ENCODE peak calls at places on chromosomes 7 and 10, in seven cellular contexts. One of them, this sample, is unnamed. For H3K36me3, the result is how much of the 10 kb centered on the place peaks cover.

GRCh38 chr7:74401137-74401859 is 52.4 kb upstream of the GTF2IRD1 start:
- DNase-seq in OCI-LY7: peak
- DNase-seq in MM.1S: peak
- DNase-seq in H1: peak
- DNase-seq in lower lobe of right lung: peak
- DNase-seq in brain microvascular endothelial cell: peak
- DNase-seq in astrocyte: no peak
- DNase-seq in this sample: peak

GRCh38 chr7:148356303-148356702 is 234.3 kb upstream of the C7orf33 start:
- DNase-seq in H1: peak
- DNase-seq in astrocyte: no peak
- DNase-seq in brain microvascular endothelial cell: no peak
- DNase-seq in MM.1S: no peak
- DNase-seq in lower lobe of right lung: no peak
- DNase-seq in OCI-LY7: no peak
- DNase-seq in this sample: no peak

GRCh38 chr7:149731207-149731955 is 42.0 kb downstream of the ZNF467 start:
- DNase-seq in lower lobe of right lung: peak
- DNase-seq in OCI-LY7: no peak
- DNase-seq in H1: no peak
- DNase-seq in astrocyte: no peak
- DNase-seq in brain microvascular endothelial cell: no peak
- DNase-seq in MM.1S: no peak
- DNase-seq in this sample: no peak

GRCh38 chr10:72954596-72955569 is at the start of gene PLA2G12B:
- DNase-seq in astrocyte: no peak
- DNase-seq in OCI-LY7: no peak
- DNase-seq in H1: no peak
- DNase-seq in brain microvascular endothelial cell: no peak
- DNase-seq in lower lobe of right lung: peak
- DNase-seq in MM.1S: no peak
- DNase-seq in this sample: no peak

GRCh38 chr7:155395176-155395797 is 62.6 kb upstream of the EN2 start:
- DNase-seq in astrocyte: no peak
- DNase-seq in brain microvascular endothelial cell: no peak
- DNase-seq in lower lobe of right lung: no peak
- DNase-seq in MM.1S: no peak
- DNase-seq in OCI-LY7: no peak
- DNase-seq in H1: no peak
- DNase-seq in this sample: no peak

GRCh38 chr10:59108886-59109288 is 67.6 kb upstream of the PHYHIPL start:
- DNase-seq in OCI-LY7: no peak
- DNase-seq in MM.1S: no peak
- DNase-seq in astrocyte: no peak
- DNase-seq in lower lobe of right lung: no peak
- DNase-seq in brain microvascular endothelial cell: no peak
- DNase-seq in H1: no peak
- DNase-seq in this sample: no peak

GRCh38 chr7:102439963-102440795 is 6.8 kb downstream of the ORAI2 start:
- DNase-seq in astrocyte: peak
- DNase-seq in H1: no peak
- DNase-seq in brain microvascular endothelial cell: peak
- DNase-seq in MM.1S: no peak
- DNase-seq in lower lobe of right lung: no peak
- DNase-seq in OCI-LY7: no peak
- DNase-seq in this sample: no peak

GRCh38 chr7:140230517-140230861 is 53.7 kb upstream of the KDM7A start:
- DNase-seq in MM.1S: peak
- DNase-seq in H1: no peak
- DNase-seq in lower lobe of right lung: peak
- DNase-seq in astrocyte: no peak
- DNase-seq in brain microvascular endothelial cell: no peak
- DNase-seq in OCI-LY7: no peak
- DNase-seq in this sample: peak

GRCh38 chr10:114347191-114347739 is 57.0 kb downstream of the AFAP1L2 start:
- DNase-seq in astrocyte: no peak
- DNase-seq in lower lobe of right lung: no peak
- DNase-seq in H1: no peak
- DNase-seq in brain microvascular endothelial cell: no peak
- DNase-seq in MM.1S: no peak
- DNase-seq in OCI-LY7: no peak
- DNase-seq in this sample: no peak

GRCh38 chr7:100157334-100158228 is 942 bp downstream of the TRAPPC14 start:
- DNase-seq in H1: no peak
- DNase-seq in lower lobe of right lung: peak
- DNase-seq in MM.1S: no peak
- DNase-seq in astrocyte: peak
- DNase-seq in OCI-LY7: peak
- DNase-seq in brain microvascular endothelial cell: no peak
- DNase-seq in this sample: no peak

GRCh38 chr10:70575874-70576802 is 26.4 kb downstream of the PRF1 start:
- DNase-seq in brain microvascular endothelial cell: peak
- DNase-seq in astrocyte: peak
- DNase-seq in lower lobe of right lung: peak
- DNase-seq in H1: no peak
- DNase-seq in MM.1S: peak
- DNase-seq in OCI-LY7: peak
- DNase-seq in this sample: peak

GRCh38 chr10:123472606-123473005 is 193.5 kb upstream of the GPR26 start:
- DNase-seq in OCI-LY7: no peak
- DNase-seq in lower lobe of right lung: no peak
- DNase-seq in astrocyte: no peak
- DNase-seq in MM.1S: no peak
- DNase-seq in brain microvascular endothelial cell: no peak
- DNase-seq in H1: peak
- DNase-seq in this sample: no peak

GRCh38 chr7:69334706-69335105 is 263.6 kb upstream of the AUTS2 start:
- DNase-seq in brain microvascular endothelial cell: no peak
- DNase-seq in H1: no peak
- DNase-seq in lower lobe of right lung: no peak
- DNase-seq in OCI-LY7: no peak
- DNase-seq in MM.1S: no peak
- DNase-seq in astrocyte: no peak
- DNase-seq in this sample: no peak

GRCh38 chr7:141317033-141317585 is 234.1 kb upstream of the AGK start:
- DNase-seq in MM.1S: peak
- DNase-seq in OCI-LY7: no peak
- DNase-seq in brain microvascular endothelial cell: no peak
- DNase-seq in astrocyte: no peak
- DNase-seq in lower lobe of right lung: no peak
- DNase-seq in H1: no peak
- DNase-seq in this sample: no peak

GRCh38 chr10:110501142-110501937 is 3.6 kb downstream of the DUSP5 start:
- DNase-seq in lower lobe of right lung: peak
- DNase-seq in astrocyte: peak
- DNase-seq in MM.1S: peak
- DNase-seq in brain microvascular endothelial cell: peak
- DNase-seq in H1: peak
- DNase-seq in OCI-LY7: no peak
- DNase-seq in this sample: no peak

GRCh38 chr7:70571403-70571911 is 560.5 kb upstream of the GALNT17 start:
- DNase-seq in brain microvascular endothelial cell: peak
- DNase-seq in astrocyte: peak
- DNase-seq in OCI-LY7: no peak
- DNase-seq in H1: no peak
- DNase-seq in lower lobe of right lung: no peak
- DNase-seq in MM.1S: no peak
- DNase-seq in this sample: no peak

GRCh38 chr10:3172081-3172445 is 519 bp downstream of the PITRM1 start:
- DNase-seq in brain microvascular endothelial cell: peak
- DNase-seq in lower lobe of right lung: no peak
- DNase-seq in H1: no peak
- DNase-seq in OCI-LY7: no peak
- DNase-seq in MM.1S: peak
- DNase-seq in astrocyte: peak
- DNase-seq in this sample: no peak

GRCh38 chr10:8051109-8051781 is 3.2 kb upstream of the GATA3 start:
- DNase-seq in brain microvascular endothelial cell: no peak
- DNase-seq in H1: peak
- DNase-seq in lower lobe of right lung: no peak
- DNase-seq in OCI-LY7: no peak
- DNase-seq in MM.1S: no peak
- DNase-seq in astrocyte: no peak
- DNase-seq in this sample: peak
- H3K4me3 ChIP-seq in brain microvascular endothelial cell: no peak
- H3K4me3 ChIP-seq in H1: peak
- H3K4me3 ChIP-seq in lower lobe of right lung: peak
- H3K4me3 ChIP-seq in OCI-LY7: no peak
- H3K4me3 ChIP-seq in MM.1S: no peak
- H3K4me3 ChIP-seq in astrocyte: no peak
- H3K4me3 ChIP-seq in this sample: no peak

GRCh38 chr7:2224934-2225333 is 7.8 kb downstream of the MAD1L1 start:
- DNase-seq in H1: no peak
- DNase-seq in astrocyte: no peak
- DNase-seq in lower lobe of right lung: peak
- DNase-seq in OCI-LY7: no peak
- DNase-seq in MM.1S: no peak
- DNase-seq in brain microvascular endothelial cell: no peak
- DNase-seq in this sample: no peak

GRCh38 chr7:2224491-2224928 is 8.2 kb downstream of the MAD1L1 start:
- DNase-seq in OCI-LY7: no peak
- DNase-seq in MM.1S: no peak
- DNase-seq in H1: no peak
- DNase-seq in lower lobe of right lung: no peak
- DNase-seq in astrocyte: no peak
- DNase-seq in brain microvascular endothelial cell: no peak
- DNase-seq in this sample: no peak

GRCh38 chr7:2225336-2225735 is 7.4 kb downstream of the MAD1L1 start:
- DNase-seq in astrocyte: no peak
- DNase-seq in OCI-LY7: no peak
- DNase-seq in MM.1S: no peak
- DNase-seq in H1: no peak
- DNase-seq in lower lobe of right lung: no peak
- DNase-seq in brain microvascular endothelial cell: no peak
- DNase-seq in this sample: no peak

GRCh38 chr7:2222516-2222915 is 10.2 kb downstream of the MAD1L1 start:
- DNase-seq in lower lobe of right lung: no peak
- DNase-seq in astrocyte: no peak
- DNase-seq in OCI-LY7: no peak
- DNase-seq in H1: no peak
- DNase-seq in brain microvascular endothelial cell: no peak
- DNase-seq in MM.1S: no peak
- DNase-seq in this sample: no peak

DNA sequence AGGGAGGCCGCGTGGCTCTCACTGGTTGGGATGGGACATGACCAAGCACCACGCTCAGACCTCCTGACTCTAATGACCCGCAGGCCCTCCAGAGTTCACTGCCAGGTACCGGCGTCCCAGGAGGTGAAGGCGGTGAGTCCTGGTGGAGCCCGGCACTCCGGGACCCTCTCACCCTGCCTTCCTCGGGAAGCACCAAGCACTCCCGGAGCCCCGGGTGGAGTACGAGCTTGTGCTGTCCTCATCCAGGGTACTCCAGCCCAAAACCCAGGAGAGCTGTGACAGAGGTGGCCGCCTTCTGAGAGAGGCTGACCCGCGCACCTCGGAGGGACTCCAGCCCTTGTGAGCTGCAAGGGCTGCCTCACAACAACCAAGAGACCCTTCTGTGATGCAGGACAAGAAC is 9.4 kb downstream of the MAD1L1 start:
- DNase-seq in astrocyte: no peak
- DNase-seq in brain microvascular endothelial cell: no peak
- DNase-seq in OCI-LY7: no peak
- DNase-seq in lower lobe of right lung: no peak
- DNase-seq in MM.1S: no peak
- DNase-seq in H1: no peak
- DNase-seq in this sample: no peak
- H3K36me3 ChIP-seq in astrocyte: under half
- H3K36me3 ChIP-seq in brain microvascular endothelial cell: under half
- H3K36me3 ChIP-seq in OCI-LY7: half or more
- H3K36me3 ChIP-seq in lower lobe of right lung: half or more
- H3K36me3 ChIP-seq in MM.1S: under half
- H3K36me3 ChIP-seq in H1: under half
- H3K36me3 ChIP-seq in this sample: under half

GRCh38 chr7:36283711-36284130 is 105.9 kb upstream of the ANLN start:
- DNase-seq in brain microvascular endothelial cell: no peak
- DNase-seq in lower lobe of right lung: peak
- DNase-seq in OCI-LY7: peak
- DNase-seq in astrocyte: no peak
- DNase-seq in H1: no peak
- DNase-seq in MM.1S: no peak
- DNase-seq in this sample: no peak

GRCh38 chr7:36285276-36285675 is 104.4 kb upstream of the ANLN start:
- DNase-seq in OCI-LY7: no peak
- DNase-seq in brain microvascular endothelial cell: no peak
- DNase-seq in H1: no peak
- DNase-seq in MM.1S: no peak
- DNase-seq in astrocyte: no peak
- DNase-seq in lower lobe of right lung: no peak
- DNase-seq in this sample: no peak

GRCh38 chr7:36283171-36283570 is 106.5 kb upstream of the ANLN start:
- DNase-seq in lower lobe of right lung: no peak
- DNase-seq in H1: no peak
- DNase-seq in astrocyte: no peak
- DNase-seq in MM.1S: no peak
- DNase-seq in OCI-LY7: no peak
- DNase-seq in brain microvascular endothelial cell: no peak
- DNase-seq in this sample: no peak

GRCh38 chr7:36286241-36286640 is 103.4 kb upstream of the ANLN start:
- DNase-seq in brain microvascular endothelial cell: no peak
- DNase-seq in OCI-LY7: peak
- DNase-seq in H1: no peak
- DNase-seq in MM.1S: no peak
- DNase-seq in lower lobe of right lung: no peak
- DNase-seq in astrocyte: no peak
- DNase-seq in this sample: peak

GRCh38 chr7:36284470-36284869 is 105.2 kb upstream of the ANLN start:
- DNase-seq in H1: peak
- DNase-seq in OCI-LY7: peak
- DNase-seq in brain microvascular endothelial cell: no peak
- DNase-seq in astrocyte: no peak
- DNase-seq in lower lobe of right lung: no peak
- DNase-seq in MM.1S: no peak
- DNase-seq in this sample: no peak
- H3K27ac ChIP-seq in H1: no peak
- H3K27ac ChIP-seq in OCI-LY7: peak
- H3K27ac ChIP-seq in brain microvascular endothelial cell: no peak
- H3K27ac ChIP-seq in astrocyte: no peak
- H3K27ac ChIP-seq in lower lobe of right lung: no peak
- H3K27ac ChIP-seq in MM.1S: no peak
- H3K27ac ChIP-seq in this sample: no peak

GRCh38 chr10:100006241-100006886 is 3.4 kb downstream of the DNMBP start:
- DNase-seq in lower lobe of right lung: no peak
- DNase-seq in astrocyte: peak
- DNase-seq in OCI-LY7: peak
- DNase-seq in H1: no peak
- DNase-seq in brain microvascular endothelial cell: peak
- DNase-seq in MM.1S: no peak
- DNase-seq in this sample: no peak

GRCh38 chr10:100007239-100008141 is 2.3 kb downstream of the DNMBP start:
- DNase-seq in astrocyte: peak
- DNase-seq in H1: no peak
- DNase-seq in brain microvascular endothelial cell: no peak
- DNase-seq in lower lobe of right lung: no peak
- DNase-seq in MM.1S: no peak
- DNase-seq in OCI-LY7: peak
- DNase-seq in this sample: no peak

GRCh38 chr10:100009283-100009792 is 409 bp downstream of the DNMBP start:
- DNase-seq in H1: no peak
- DNase-seq in brain microvascular endothelial cell: no peak
- DNase-seq in astrocyte: no peak
- DNase-seq in OCI-LY7: no peak
- DNase-seq in MM.1S: peak
- DNase-seq in lower lobe of right lung: peak
- DNase-seq in this sample: peak

GRCh38 chr10:100008708-100009282 is 952 bp downstream of the DNMBP start:
- DNase-seq in OCI-LY7: peak
- DNase-seq in brain microvascular endothelial cell: no peak
- DNase-seq in lower lobe of right lung: no peak
- DNase-seq in astrocyte: no peak
- DNase-seq in MM.1S: no peak
- DNase-seq in H1: no peak
- DNase-seq in this sample: no peak

GRCh38 chr10:100008142-100008522 is 1.6 kb downstream of the DNMBP start:
- DNase-seq in H1: no peak
- DNase-seq in brain microvascular endothelial cell: no peak
- DNase-seq in MM.1S: no peak
- DNase-seq in lower lobe of right lung: no peak
- DNase-seq in astrocyte: peak
- DNase-seq in OCI-LY7: no peak
- DNase-seq in this sample: no peak
- H3K4me3 ChIP-seq in H1: peak
- H3K4me3 ChIP-seq in brain microvascular endothelial cell: peak
- H3K4me3 ChIP-seq in MM.1S: no peak
- H3K4me3 ChIP-seq in lower lobe of right lung: peak
- H3K4me3 ChIP-seq in astrocyte: peak
- H3K4me3 ChIP-seq in OCI-LY7: peak
- H3K4me3 ChIP-seq in this sample: no peak

This sample was measured in CD4-positive, alpha-beta memory T cell.